ENCODE peak calls at places on chromosome X, in ten cellular contexts. F is fibroblast of lung, V is AG09309, G is AG04450, W is choroid plexus epithelial cell, E is progenitor cell of endocrine pancreas, T is endothelial cell of umbilical vein, P is IMR-90, I is epithelial cell of esophagus, B is pancreas. M is an unnamed sample.

GRCh38 chrX:150907474-150907873 is 9.0 kb upstream of the CD99L2 start:
- DNase-seq in F (no peak), V (no peak), G (no peak), W (no peak), E (no peak), T (no peak), P (no peak), I (no peak), B (no peak), M (no peak)

GRCh38 chrX:155951237-155951789 is 46.2 kb upstream of the IL9R start:
- DNase-seq in F (no peak), V (no peak), G (no peak), W (no peak), E (no peak), T (no peak), P (no peak), I (no peak), B (no peak), M (no peak)

GRCh38 chrX:7941390-7942042 is 14.3 kb upstream of the PNPLA4 start:
- DNase-seq in F (peak; percentile 5), V (no peak), G (no peak), W (peak; percentile 35), E (peak; percentile 11), T (peak; percentile 14), P (peak; percentile 7), I (peak; percentile 8), B (no peak), M (peak; percentile 9)

GRCh38 chrX:47191331-47191730 is 2.3 kb upstream of the UBA1 start:
- DNase-seq in F (no peak), V (no peak), G (no peak), W (peak; percentile 7), E (no peak), T (peak; percentile 9), P (no peak), I (peak; percentile 78), B (peak; percentile 70), M (peak; percentile 51)

GRCh38 chrX:310621-311155 is 7.9 kb downstream of the GTPBP6 start:
- DNase-seq in F (no peak), V (no peak), G (no peak), W (no peak), E (no peak), T (no peak), P (no peak), I (no peak), B (peak; percentile 43), M (no peak)

GRCh38 chrX:123550829-123551228 is 182.0 kb downstream of the THOC2 start:
- DNase-seq in F (no peak), V (no peak), G (no peak), W (no peak), E (no peak), T (no peak), P (no peak), I (no peak), B (no peak), M (no peak)

GRCh38 chrX:311156-312129 is 7.2 kb downstream of the GTPBP6 start:
- DNase-seq in F (no peak), V (no peak), G (no peak), W (no peak), E (no peak), T (no peak), P (no peak), I (no peak), B (peak; percentile 71), M (no peak)

GRCh38 chrX:120477453-120477852 is 8.4 kb upstream of the LAMP2 start:
- DNase-seq in F (no peak), V (no peak), G (no peak), W (no peak), E (no peak), T (no peak), P (no peak), I (no peak), B (no peak), M (no peak)

GRCh38 chrX:17744896-17745523 is 7.7 kb downstream of the SCML1 start:
- DNase-seq in F (peak; percentile 34), V (no peak), G (no peak), W (peak; percentile 27), E (no peak), T (peak; percentile 21), P (no peak), I (peak; percentile 10), B (no peak), M (peak; percentile 14)

GRCh38 chrX:369563-370101 is 17.1 kb downstream of the PPP2R3B start:
- DNase-seq in F (no peak), V (no peak), G (no peak), W (no peak), E (no peak), T (no peak), P (no peak), I (no peak), B (peak; percentile 56), M (no peak)

GRCh38 chrX:32524385-32524784 is 687.0 kb downstream of the DMD start:
- DNase-seq in F (no peak), V (no peak), G (no peak), W (no peak), E (no peak), T (no peak), P (no peak), I (no peak), B (no peak), M (no peak)

GRCh38 chrX:114152130-114152529 is 431.8 kb upstream of the HTR2C start:
- DNase-seq in F (peak; percentile 0), V (no peak), G (no peak), W (peak; percentile 35), E (no peak), T (peak; percentile 59), P (no peak), I (peak; percentile 86), B (no peak), M (peak; percentile 76)

GRCh38 chrX:84186603-84187358 is 1.2 kb downstream of the RPS6KA6 start:
- DNase-seq in F (peak; percentile 24), V (no peak), G (no peak), W (peak; percentile 0), E (no peak), T (peak; percentile 2), P (peak; percentile 5), I (peak; percentile 6), B (no peak), M (no peak)

DNA sequence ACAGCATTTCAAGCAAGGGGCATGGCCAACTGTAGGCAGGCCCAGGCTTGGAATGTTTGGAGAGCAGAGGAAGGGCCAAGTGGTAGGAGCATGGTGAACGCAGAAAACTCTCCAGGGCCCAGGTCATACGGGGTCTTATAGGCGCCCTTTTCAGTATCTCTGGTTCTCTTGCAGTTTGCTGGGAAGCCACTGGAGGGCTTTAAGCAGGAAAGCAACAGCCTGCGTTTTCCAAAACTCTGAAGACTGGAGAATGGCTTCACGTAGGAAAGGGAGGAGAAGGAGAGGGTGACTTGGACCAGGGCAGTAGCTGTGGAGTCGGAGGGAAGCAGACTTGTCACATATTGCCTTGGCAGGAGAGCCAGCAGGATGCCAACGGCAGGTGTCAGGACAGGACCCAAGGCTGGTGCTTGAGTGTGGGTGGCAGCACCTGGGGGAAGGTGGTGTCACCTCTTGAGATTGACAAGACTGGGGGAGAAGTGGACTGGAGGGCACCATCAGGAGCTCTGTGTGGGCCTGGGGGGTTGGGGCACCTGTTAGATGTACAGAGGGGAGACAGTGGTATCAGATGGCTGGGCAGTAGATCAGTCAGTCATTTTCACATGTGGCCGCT is 21.9 kb downstream of the TKTL1 start:
- DNase-seq in F (peak; percentile 29), V (no peak), G (no peak), W (peak; percentile 28), E (no peak), T (peak; percentile 14), P (peak; percentile 8), I (peak; percentile 13), B (no peak), M (peak; percentile 31)
- TF ChIP-seq CTCF in F (peak; percentile 58), V (peak; percentile 58), G (peak; percentile 58), W (peak; percentile 68), E (peak; percentile 54), T (peak; percentile 18), P (peak; percentile 36), I (peak; percentile 53), B (no peak), M (peak; percentile 33)

DNA sequence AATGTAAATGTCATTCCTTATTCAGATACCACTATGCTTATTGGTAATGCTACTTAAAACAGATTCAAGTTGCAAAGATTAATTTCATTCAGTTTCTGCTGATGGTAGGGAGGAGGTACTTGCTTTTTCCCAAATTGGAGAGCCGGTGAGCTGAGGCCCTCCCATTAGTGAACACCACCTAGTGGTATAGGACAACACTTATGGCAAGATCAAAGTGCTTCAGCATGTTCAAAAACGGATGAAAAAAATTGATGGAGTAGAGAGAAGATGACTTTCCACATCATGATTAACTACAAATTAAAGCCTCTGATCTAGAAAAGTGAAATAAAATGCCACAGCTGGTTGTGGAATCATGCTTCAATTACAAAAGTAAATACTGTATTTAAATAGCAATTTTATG is 112.9 kb downstream of the MBNL3 start:
- DNase-seq in F (peak; percentile 4), V (no peak), G (no peak), W (peak; percentile 12), E (no peak), T (peak; percentile 0), P (no peak), I (peak; percentile 16), B (no peak), M (peak; percentile 10)
- TF ChIP-seq CTCF in F (peak; percentile 24), V (peak; percentile 41), G (peak; percentile 33), W (peak; percentile 48), E (peak; percentile 35), T (no peak), P (peak; percentile 19), I (peak; percentile 36), B (no peak), M (peak; percentile 24)

GRCh38 chrX:118724352-118724751 is 3.1 kb upstream of the IL13RA1 start:
- DNase-seq in F (no peak), V (no peak), G (no peak), W (no peak), E (no peak), T (no peak), P (no peak), I (no peak), B (no peak), M (no peak)

GRCh38 chrX:118717703-118718391 is 9.6 kb upstream of the IL13RA1 start:
- DNase-seq in F (no peak), V (no peak), G (no peak), W (no peak), E (no peak), T (no peak), P (no peak), I (no peak), B (no peak), M (no peak)

GRCh38 chrX:118718737-118719136 is 8.7 kb upstream of the IL13RA1 start:
- DNase-seq in F (no peak), V (no peak), G (no peak), W (no peak), E (no peak), T (no peak), P (no peak), I (no peak), B (no peak), M (no peak)

GRCh38 chrX:118723376-118723775 is 4.0 kb upstream of the IL13RA1 start:
- DNase-seq in F (no peak), V (no peak), G (no peak), W (no peak), E (no peak), T (no peak), P (no peak), I (peak; percentile 74), B (no peak), M (no peak)

GRCh38 chrX:118720058-118720707 is 7.2 kb upstream of the IL13RA1 start:
- DNase-seq in F (no peak), V (no peak), G (no peak), W (no peak), E (no peak), T (no peak), P (no peak), I (no peak), B (no peak), M (no peak)
- TF ChIP-seq CTCF in F (no peak), V (no peak), G (no peak), W (no peak), E (no peak), T (no peak), P (no peak), I (no peak), B (no peak), M (no peak)

GRCh38 chrX:131626681-131627296 is 82.9 kb downstream of the OR13H1 start:
- DNase-seq in F (peak; percentile 66), V (no peak), G (no peak), W (peak; percentile 0), E (no peak), T (no peak), P (no peak), I (peak; percentile 2), B (no peak), M (peak; percentile 21)
- TF ChIP-seq CTCF in F (peak; percentile 55), V (no peak), G (no peak), W (no peak), E (peak; percentile 61), T (no peak), P (no peak), I (no peak), B (no peak), M (peak; percentile 11)